ENCODE peak calls at places on chromosome 14, in eight cellular contexts. One of them, this sample, is unnamed.

GRCh38 chr14:90159147-90159546 is 97.2 kb upstream of the PSMC1 start:
- DNase-seq in uterus: no peak
- DNase-seq in fibroblast of villous mesenchyme: no peak
- DNase-seq in psoas muscle: no peak
- DNase-seq in kidney epithelial cell: no peak
- DNase-seq in lower leg skin: no peak
- DNase-seq in fibroblast of pulmonary artery: no peak
- DNase-seq in H9: no peak
- DNase-seq in this sample: no peak

GRCh38 chr14:96059519-96060135 is 20.5 kb downstream of the C14orf132 start:
- DNase-seq in uterus: peak; percentile 5
- DNase-seq in fibroblast of villous mesenchyme: no peak
- DNase-seq in psoas muscle: no peak
- DNase-seq in kidney epithelial cell: no peak
- DNase-seq in lower leg skin: peak; percentile 67
- DNase-seq in fibroblast of pulmonary artery: no peak
- DNase-seq in H9: peak; percentile 8
- DNase-seq in this sample: peak; percentile 28

GRCh38 chr14:61469771-61470170 is 148.4 kb downstream of the PRKCH start:
- DNase-seq in uterus: no peak
- DNase-seq in fibroblast of villous mesenchyme: no peak
- DNase-seq in psoas muscle: no peak
- DNase-seq in kidney epithelial cell: no peak
- DNase-seq in lower leg skin: no peak
- DNase-seq in fibroblast of pulmonary artery: no peak
- DNase-seq in H9: no peak
- DNase-seq in this sample: no peak

GRCh38 chr14:31549817-31550216 is 11.4 kb upstream of the NUBPL start:
- DNase-seq in uterus: no peak
- DNase-seq in fibroblast of villous mesenchyme: no peak
- DNase-seq in psoas muscle: no peak
- DNase-seq in kidney epithelial cell: no peak
- DNase-seq in lower leg skin: no peak
- DNase-seq in fibroblast of pulmonary artery: no peak
- DNase-seq in H9: no peak
- DNase-seq in this sample: no peak

GRCh38 chr14:20631023-20631820 is 10.3 kb downstream of the OR6S1 start:
- DNase-seq in uterus: peak; percentile 55
- DNase-seq in fibroblast of villous mesenchyme: peak; percentile 63
- DNase-seq in psoas muscle: no peak
- DNase-seq in kidney epithelial cell: no peak
- DNase-seq in lower leg skin: no peak
- DNase-seq in fibroblast of pulmonary artery: peak; percentile 64
- DNase-seq in H9: peak; percentile 71
- DNase-seq in this sample: peak; percentile 88

GRCh38 chr14:66403183-66403582 is 83.0 kb upstream of the CCDC196 start:
- DNase-seq in uterus: no peak
- DNase-seq in fibroblast of villous mesenchyme: peak; percentile 19
- DNase-seq in psoas muscle: no peak
- DNase-seq in kidney epithelial cell: no peak
- DNase-seq in lower leg skin: no peak
- DNase-seq in fibroblast of pulmonary artery: peak; percentile 52
- DNase-seq in H9: no peak
- DNase-seq in this sample: no peak

GRCh38 chr14:49951946-49952345 is 59.1 kb downstream of the ARF6 start:
- DNase-seq in uterus: no peak
- DNase-seq in fibroblast of villous mesenchyme: no peak
- DNase-seq in psoas muscle: no peak
- DNase-seq in kidney epithelial cell: no peak
- DNase-seq in lower leg skin: peak; percentile 45
- DNase-seq in fibroblast of pulmonary artery: no peak
- DNase-seq in H9: no peak
- DNase-seq in this sample: peak; percentile 10

GRCh38 chr14:63435838-63436237 is 107.3 kb downstream of the PPP2R5E start:
- DNase-seq in uterus: peak; percentile 68
- DNase-seq in fibroblast of villous mesenchyme: peak; percentile 91
- DNase-seq in psoas muscle: peak; percentile 78
- DNase-seq in kidney epithelial cell: no peak
- DNase-seq in lower leg skin: peak; percentile 94
- DNase-seq in fibroblast of pulmonary artery: peak; percentile 67
- DNase-seq in H9: no peak
- DNase-seq in this sample: no peak

GRCh38 chr14:92963301-92964123 is 40.6 kb downstream of the CHGA start:
- DNase-seq in uterus: peak; percentile 47
- DNase-seq in fibroblast of villous mesenchyme: no peak
- DNase-seq in psoas muscle: peak; percentile 38
- DNase-seq in kidney epithelial cell: no peak
- DNase-seq in lower leg skin: no peak
- DNase-seq in fibroblast of pulmonary artery: no peak
- DNase-seq in H9: no peak
- DNase-seq in this sample: no peak

GRCh38 chr14:80901813-80902212 is 39.7 kb downstream of the CEP128 start:
- DNase-seq in uterus: no peak
- DNase-seq in fibroblast of villous mesenchyme: no peak
- DNase-seq in psoas muscle: no peak
- DNase-seq in kidney epithelial cell: no peak
- DNase-seq in lower leg skin: no peak
- DNase-seq in fibroblast of pulmonary artery: no peak
- DNase-seq in H9: no peak
- DNase-seq in this sample: no peak

DNA sequence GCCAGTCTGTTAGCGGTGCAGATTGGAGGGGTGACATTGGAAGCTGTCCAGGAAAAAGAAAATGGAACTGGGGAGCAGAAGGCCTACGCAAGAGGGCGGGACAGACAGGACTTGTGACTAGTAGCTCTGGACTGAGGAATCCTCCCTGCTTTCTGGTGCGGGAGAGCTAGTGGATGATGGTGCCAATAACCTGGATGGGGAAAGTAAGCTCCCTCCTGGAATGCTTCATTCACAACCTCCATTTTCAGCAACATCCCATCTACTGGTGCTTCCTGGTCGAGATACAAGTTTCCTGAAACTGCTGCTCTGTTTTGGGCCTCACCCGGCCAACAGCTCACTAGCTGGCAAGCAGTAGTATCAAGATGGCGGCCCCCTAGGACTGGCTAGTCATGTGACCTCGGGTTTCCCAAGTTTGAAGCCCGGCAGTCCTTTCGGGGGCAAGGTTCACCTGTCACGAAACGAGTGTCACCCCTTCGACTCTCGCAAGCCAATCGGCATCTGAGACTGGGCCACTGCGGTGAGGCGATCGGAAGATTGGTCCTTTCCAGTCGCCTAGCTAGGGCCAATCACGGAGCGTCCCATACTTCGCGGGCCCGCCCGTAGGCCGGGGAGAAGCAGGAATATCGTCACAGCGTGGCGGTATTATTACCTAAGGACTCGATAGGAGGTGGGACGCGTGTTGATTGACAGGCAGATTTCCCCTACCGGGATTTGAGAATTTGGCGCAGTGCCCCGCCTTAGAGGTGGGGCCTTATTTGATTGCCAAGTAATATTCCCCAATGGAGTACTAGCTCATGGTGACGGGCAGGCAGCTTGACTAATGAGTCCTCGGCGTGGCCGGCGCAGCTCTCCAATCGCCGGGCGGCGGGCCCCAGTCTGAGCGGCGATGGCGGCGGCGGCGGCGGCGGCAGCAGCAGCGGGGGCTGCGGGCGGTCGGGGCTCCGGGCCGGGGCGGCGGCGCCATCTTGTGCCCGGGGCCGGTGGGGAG is at the start of gene PABPN1:
- DNase-seq in uterus: peak; percentile 100
- DNase-seq in fibroblast of villous mesenchyme: peak; percentile 100
- DNase-seq in psoas muscle: peak; percentile 99
- DNase-seq in kidney epithelial cell: peak; percentile 99
- DNase-seq in lower leg skin: peak; percentile 100
- DNase-seq in fibroblast of pulmonary artery: peak; percentile 100
- DNase-seq in H9: peak; percentile 100
- DNase-seq in this sample: peak; percentile 99
- TF ChIP-seq CTCF in uterus: no peak
- TF ChIP-seq CTCF in fibroblast of villous mesenchyme: no peak
- TF ChIP-seq CTCF in psoas muscle: no peak
- TF ChIP-seq CTCF in kidney epithelial cell: no peak
- TF ChIP-seq CTCF in lower leg skin: no peak
- TF ChIP-seq CTCF in fibroblast of pulmonary artery: no peak
- TF ChIP-seq CTCF in H9: no peak
- TF ChIP-seq CTCF in this sample: no peak

GRCh38 chr14:37466003-37466622 is 128.9 kb downstream of the FOXA1 start:
- DNase-seq in uterus: no peak
- DNase-seq in fibroblast of villous mesenchyme: no peak
- DNase-seq in psoas muscle: no peak
- DNase-seq in kidney epithelial cell: no peak
- DNase-seq in lower leg skin: no peak
- DNase-seq in fibroblast of pulmonary artery: no peak
- DNase-seq in H9: no peak
- DNase-seq in this sample: no peak

GRCh38 chr14:37466623-37467088 is 128.4 kb downstream of the FOXA1 start:
- DNase-seq in uterus: no peak
- DNase-seq in fibroblast of villous mesenchyme: peak; percentile 14
- DNase-seq in psoas muscle: no peak
- DNase-seq in kidney epithelial cell: no peak
- DNase-seq in lower leg skin: no peak
- DNase-seq in fibroblast of pulmonary artery: peak; percentile 13
- DNase-seq in H9: no peak
- DNase-seq in this sample: no peak

GRCh38 chr14:37469650-37470049 is 125.4 kb downstream of the FOXA1 start:
- DNase-seq in uterus: no peak
- DNase-seq in fibroblast of villous mesenchyme: no peak
- DNase-seq in psoas muscle: no peak
- DNase-seq in kidney epithelial cell: no peak
- DNase-seq in lower leg skin: no peak
- DNase-seq in fibroblast of pulmonary artery: no peak
- DNase-seq in H9: no peak
- DNase-seq in this sample: no peak

GRCh38 chr14:37470251-37470650 is 124.8 kb downstream of the FOXA1 start:
- DNase-seq in uterus: no peak
- DNase-seq in fibroblast of villous mesenchyme: no peak
- DNase-seq in psoas muscle: no peak
- DNase-seq in kidney epithelial cell: no peak
- DNase-seq in lower leg skin: no peak
- DNase-seq in fibroblast of pulmonary artery: no peak
- DNase-seq in H9: no peak
- DNase-seq in this sample: no peak

DNA sequence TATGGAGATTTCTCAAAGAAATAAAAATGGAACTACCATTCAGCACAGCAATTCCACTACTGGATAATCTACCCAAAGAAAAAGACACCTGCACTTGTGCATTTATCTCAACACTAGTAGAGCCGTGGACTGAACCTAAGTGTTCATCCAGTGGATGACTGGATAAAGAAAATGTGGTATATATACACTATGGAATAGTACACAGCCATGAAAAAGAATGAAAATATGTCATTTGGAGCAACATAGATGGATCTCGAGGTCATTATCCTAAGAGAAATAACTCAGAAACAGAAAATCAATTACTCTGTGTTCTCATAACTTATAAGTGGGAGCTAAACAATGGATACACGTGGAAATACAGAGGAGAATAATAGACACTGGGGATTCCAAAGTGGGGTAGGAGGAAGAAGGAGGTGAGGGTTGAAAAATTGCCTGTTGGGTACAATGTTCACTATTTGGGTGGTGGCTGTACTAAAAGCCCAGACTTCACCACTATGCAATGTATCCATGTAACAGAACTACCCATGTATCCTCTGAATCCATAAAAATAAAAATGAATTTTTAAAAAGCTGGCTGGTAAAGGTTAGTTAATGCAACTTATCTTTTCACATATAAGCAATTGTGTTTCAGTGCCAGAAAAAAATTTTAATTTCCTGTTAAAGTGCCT is 130.7 kb downstream of the FOXA1 start:
- DNase-seq in uterus: no peak
- DNase-seq in fibroblast of villous mesenchyme: no peak
- DNase-seq in psoas muscle: no peak
- DNase-seq in kidney epithelial cell: no peak
- DNase-seq in lower leg skin: no peak
- DNase-seq in fibroblast of pulmonary artery: no peak
- DNase-seq in H9: no peak
- DNase-seq in this sample: no peak
- TF ChIP-seq CTCF in uterus: no peak
- TF ChIP-seq CTCF in fibroblast of villous mesenchyme: no peak
- TF ChIP-seq CTCF in psoas muscle: no peak
- TF ChIP-seq CTCF in kidney epithelial cell: no peak
- TF ChIP-seq CTCF in lower leg skin: no peak
- TF ChIP-seq CTCF in fibroblast of pulmonary artery: no peak
- TF ChIP-seq CTCF in H9: no peak
- TF ChIP-seq CTCF in this sample: no peak

DNA sequence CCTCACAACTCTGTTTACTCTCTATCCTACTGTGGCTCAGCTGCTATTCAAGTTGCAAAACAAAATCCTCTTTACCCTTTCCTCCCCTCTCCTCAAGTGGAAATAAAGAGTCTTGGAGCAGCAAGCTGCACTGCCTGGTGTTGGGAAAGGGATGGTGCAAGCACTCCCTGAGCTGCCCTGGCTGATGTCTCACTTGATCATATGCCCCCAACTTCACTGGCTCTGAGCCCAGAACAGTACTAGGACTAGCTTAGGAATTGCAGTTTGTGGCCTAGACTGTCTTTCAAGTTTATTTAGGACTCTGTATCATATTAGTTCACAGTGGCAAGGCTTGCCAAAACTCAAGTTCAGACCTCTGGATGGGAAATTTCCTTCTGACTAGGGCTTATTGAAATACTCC is 1683.8 kb upstream of the SEL1L start:
- DNase-seq in uterus: no peak
- DNase-seq in fibroblast of villous mesenchyme: peak; percentile 80
- DNase-seq in psoas muscle: no peak
- DNase-seq in kidney epithelial cell: peak; percentile 9
- DNase-seq in lower leg skin: peak; percentile 87
- DNase-seq in fibroblast of pulmonary artery: peak; percentile 27
- DNase-seq in H9: no peak
- DNase-seq in this sample: no peak
- TF ChIP-seq CTCF in uterus: no peak
- TF ChIP-seq CTCF in fibroblast of villous mesenchyme: peak; percentile 13
- TF ChIP-seq CTCF in psoas muscle: no peak
- TF ChIP-seq CTCF in kidney epithelial cell: no peak
- TF ChIP-seq CTCF in lower leg skin: no peak
- TF ChIP-seq CTCF in fibroblast of pulmonary artery: no peak
- TF ChIP-seq CTCF in H9: peak; percentile 16
- TF ChIP-seq CTCF in this sample: peak; percentile 66

GRCh38 chr14:106287506-106287905 is 761.1 kb downstream of the TMEM121 start:
- DNase-seq in uterus: no peak
- DNase-seq in fibroblast of villous mesenchyme: no peak
- DNase-seq in psoas muscle: no peak
- DNase-seq in kidney epithelial cell: no peak
- DNase-seq in lower leg skin: no peak
- DNase-seq in fibroblast of pulmonary artery: no peak
- DNase-seq in H9: no peak
- DNase-seq in this sample: no peak
- TF ChIP-seq CTCF in uterus: no peak
- TF ChIP-seq CTCF in fibroblast of villous mesenchyme: no peak
- TF ChIP-seq CTCF in psoas muscle: no peak
- TF ChIP-seq CTCF in kidney epithelial cell: no peak
- TF ChIP-seq CTCF in lower leg skin: no peak
- TF ChIP-seq CTCF in fibroblast of pulmonary artery: no peak
- TF ChIP-seq CTCF in H9: no peak
- TF ChIP-seq CTCF in this sample: no peak